ENCODE peak calls at places on chromosomes 1 and 21, in ten cellular contexts. M is PC-9, D is fibroblast of lung, Q is AG10803, H is GM12865, Y is kidney epithelial cell, B is HL-60, U is mammary epithelial cell, R is WTC11, N is psoas muscle. S is an unnamed sample.

GRCh38 chr1:172109357-172109756 is 268.1 kb downstream of the DNM3 start:
- DNase-seq in M (no peak), D (peak), Q (peak), H (no peak), Y (no peak), B (no peak), U (no peak), R (no peak), N (no peak), S (no peak)

GRCh38 chr1:226827458-226827857 is 43.0 kb upstream of the PSEN2 start:
- DNase-seq in M (no peak), D (peak), Q (peak), H (no peak), Y (no peak), B (peak), U (no peak), R (peak), N (peak), S (no peak)

GRCh38 chr1:86757272-86757984 is 53.1 kb downstream of the SH3GLB1 start:
- DNase-seq in M (no peak), D (peak), Q (peak), H (no peak), Y (no peak), B (no peak), U (peak), R (no peak), N (no peak), S (no peak)

GRCh38 chr1:192763243-192763642 is 45.6 kb upstream of the RGS2 start:
- DNase-seq in M (peak), D (peak), Q (peak), H (no peak), Y (no peak), B (no peak), U (peak), R (no peak), N (no peak), S (peak)

GRCh38 chr1:40438391-40439015 is 11.8 kb upstream of the ZFP69B start:
- DNase-seq in M (no peak), D (peak), Q (peak), H (peak), Y (no peak), B (peak), U (no peak), R (no peak), N (no peak), S (peak)

GRCh38 chr1:65395887-65396612 is 24.4 kb upstream of the LEPR start:
- DNase-seq in M (no peak), D (no peak), Q (peak), H (peak), Y (no peak), B (no peak), U (peak), R (no peak), N (no peak), S (peak)

GRCh38 chr1:155071701-155072100 is 6.9 kb upstream of the EFNA3 start:
- DNase-seq in M (no peak), D (no peak), Q (no peak), H (no peak), Y (no peak), B (no peak), U (no peak), R (peak), N (no peak), S (no peak)

GRCh38 chr1:58982259-58982998 is 198.6 kb upstream of the JUN start:
- DNase-seq in M (no peak), D (no peak), Q (peak), H (no peak), Y (no peak), B (no peak), U (no peak), R (no peak), N (peak), S (no peak)

GRCh38 chr21:41480086-41480690 is 27.8 kb downstream of the TMPRSS2 start:
- DNase-seq in M (no peak), D (no peak), Q (no peak), H (no peak), Y (no peak), B (no peak), U (no peak), R (no peak), N (no peak), S (no peak)

GRCh38 chr1:199794105-199794863 is 233.2 kb upstream of the NR5A2 start:
- DNase-seq in M (no peak), D (peak), Q (no peak), H (no peak), Y (no peak), B (no peak), U (peak), R (no peak), N (no peak), S (peak)

GRCh38 chr1:25538165-25538860 is 5.1 kb upstream of the LDLRAP1 start:
- DNase-seq in M (peak), D (no peak), Q (no peak), H (no peak), Y (no peak), B (no peak), U (no peak), R (no peak), N (no peak), S (peak)

GRCh38 chr1:229843627-229844238 is 217.7 kb downstream of the URB2 start:
- DNase-seq in M (no peak), D (peak), Q (no peak), H (peak), Y (no peak), B (no peak), U (peak), R (no peak), N (peak), S (peak)

GRCh38 chr1:35544976-35545375 is 12.2 kb downstream of the KIAA0319L start:
- DNase-seq in M (no peak), D (peak), Q (peak), H (peak), Y (no peak), B (peak), U (no peak), R (peak), N (peak), S (peak)

GRCh38 chr1:42734201-42735035 is 5.6 kb downstream of the CLDN19 start:
- DNase-seq in M (no peak), D (no peak), Q (no peak), H (no peak), Y (no peak), B (no peak), U (no peak), R (no peak), N (no peak), S (no peak)

GRCh38 chr1:8460132-8460544 is 142.2 kb downstream of the SLC45A1 start:
- DNase-seq in M (no peak), D (no peak), Q (peak), H (no peak), Y (no peak), B (no peak), U (no peak), R (peak), N (no peak), S (no peak)

GRCh38 chr1:205664399-205665108 is 15.8 kb downstream of the SLC45A3 start:
- DNase-seq in M (peak), D (no peak), Q (no peak), H (no peak), Y (no peak), B (no peak), U (peak), R (no peak), N (no peak), S (peak)

GRCh38 chr21:18204931-18205330 is 39.7 kb upstream of the CHODL start:
- DNase-seq in M (no peak), D (no peak), Q (no peak), H (no peak), Y (no peak), B (no peak), U (no peak), R (no peak), N (no peak), S (peak)

GRCh38 chr1:234176000-234176399 is 197.3 kb upstream of the COA6 start:
- DNase-seq in M (no peak), D (no peak), Q (no peak), H (no peak), Y (no peak), B (no peak), U (no peak), R (no peak), N (no peak), S (no peak)

GRCh38 chr1:30410153-30410851 is 313.1 kb downstream of the MATN1 start:
- DNase-seq in M (no peak), D (no peak), Q (no peak), H (no peak), Y (no peak), B (no peak), U (no peak), R (no peak), N (no peak), S (no peak)

GRCh38 chr1:975896-976683 is 5.8 kb downstream of the PERM1 start:
- DNase-seq in M (peak), D (peak), Q (peak), H (peak), Y (no peak), B (peak), U (peak), R (peak), N (peak), S (peak)

GRCh38 chr1:150072959-150073358 is 5.4 kb downstream of the VPS45 start:
- DNase-seq in M (no peak), D (peak), Q (peak), H (peak), Y (no peak), B (no peak), U (no peak), R (no peak), N (no peak), S (peak)

GRCh38 chr1:159866905-159867304 is 4.4 kb upstream of the VSIG8 start:
- DNase-seq in M (no peak), D (no peak), Q (no peak), H (no peak), Y (no peak), B (no peak), U (no peak), R (no peak), N (no peak), S (no peak)

GRCh38 chr21:35616090-35616489 is 444.2 kb downstream of the SETD4 start:
- DNase-seq in M (peak), D (peak), Q (peak), H (peak), Y (no peak), B (no peak), U (peak), R (no peak), N (no peak), S (peak)

GRCh38 chr1:229342305-229342901 is 444 bp downstream of the CCSAP start:
- DNase-seq in M (peak), D (peak), Q (peak), H (peak), Y (no peak), B (peak), U (peak), R (peak), N (peak), S (peak)

GRCh38 chr1:67803380-67804279 is 29.6 kb downstream of the GNG12 start:
- DNase-seq in M (no peak), D (peak), Q (peak), H (no peak), Y (no peak), B (no peak), U (peak), R (no peak), N (no peak), S (no peak)

GRCh38 chr1:158028956-158029355 is 35.5 kb downstream of the KIRREL1 start:
- DNase-seq in M (peak), D (no peak), Q (peak), H (no peak), Y (peak), B (no peak), U (peak), R (no peak), N (no peak), S (peak)

DNA sequence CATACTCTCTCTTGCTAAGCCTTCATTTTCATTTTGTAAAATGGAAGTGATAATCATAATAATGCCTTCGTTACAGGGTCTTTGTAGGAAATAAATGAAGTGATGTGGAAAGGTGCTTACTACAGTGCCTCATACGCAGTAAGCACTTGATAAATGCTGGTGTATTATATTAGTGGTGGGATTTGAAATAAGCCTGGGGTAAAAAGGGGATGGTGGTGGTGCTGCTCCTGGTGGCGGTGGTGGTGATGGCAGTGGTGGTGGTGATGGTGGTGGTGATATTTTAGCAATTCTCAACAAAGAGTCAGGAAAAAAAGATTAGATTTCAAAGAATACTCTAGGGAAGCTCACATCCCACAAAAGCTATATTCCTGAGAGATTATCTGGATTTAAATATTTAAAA is 35.5 kb upstream of the ATP1B1 start:
- DNase-seq in M (no peak), D (no peak), Q (no peak), H (no peak), Y (no peak), B (no peak), U (no peak), R (no peak), N (no peak), S (no peak)
- TF ChIP-seq CTCF in M (no peak), D (no peak), Q (no peak), H (peak), Y (no peak), B (no peak), U (no peak), R (no peak), N (no peak), S (no peak)

DNA sequence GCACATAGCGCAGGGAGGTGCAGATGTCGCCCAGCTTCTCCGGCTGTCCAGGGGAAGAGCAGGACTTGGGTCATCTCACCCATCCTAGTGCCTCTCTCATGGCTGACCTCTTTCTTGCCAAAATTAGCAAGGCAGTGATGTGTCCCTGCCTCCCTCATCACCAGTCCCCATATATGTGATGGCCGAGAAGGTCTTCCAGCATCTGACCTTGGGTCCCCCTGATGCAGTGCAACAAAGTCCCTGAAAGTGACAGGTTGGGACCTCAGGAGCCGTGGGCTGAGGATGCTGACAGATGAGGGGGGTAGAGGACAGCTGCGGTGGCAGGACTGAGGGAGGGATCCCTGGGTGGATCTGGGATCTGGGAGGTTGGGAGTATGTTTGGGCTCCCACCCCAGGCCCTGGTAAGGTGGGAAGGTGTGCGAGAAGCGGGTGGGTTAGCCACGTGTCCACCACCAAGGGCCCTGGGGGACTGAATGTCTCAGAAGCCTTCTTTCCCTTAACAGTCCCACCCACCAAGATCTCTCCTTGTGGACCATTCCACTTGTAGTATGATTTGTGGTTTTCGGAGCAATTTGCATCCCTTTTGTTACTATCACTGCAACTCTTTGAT is 109.7 kb downstream of the SYT2 start:
- DNase-seq in M (no peak), D (no peak), Q (no peak), H (no peak), Y (no peak), B (no peak), U (no peak), R (no peak), N (no peak), S (no peak)
- TF ChIP-seq CTCF in M (peak), D (no peak), Q (no peak), H (no peak), Y (no peak), B (no peak), U (no peak), R (peak), N (no peak), S (no peak)

GRCh38 chr1:156140879-156141707 is 12.3 kb upstream of the SEMA4A start:
- DNase-seq in M (no peak), D (peak), Q (peak), H (no peak), Y (no peak), B (no peak), U (no peak), R (peak), N (peak), S (no peak)

GRCh38 chr1:156135930-156136871 is 17.2 kb upstream of the SEMA4A start:
- DNase-seq in M (no peak), D (no peak), Q (no peak), H (no peak), Y (no peak), B (no peak), U (no peak), R (no peak), N (no peak), S (no peak)

GRCh38 chr1:156138366-156138969 is 14.9 kb upstream of the SEMA4A start:
- DNase-seq in M (no peak), D (no peak), Q (no peak), H (no peak), Y (no peak), B (no peak), U (no peak), R (no peak), N (no peak), S (no peak)

GRCh38 chr1:156134716-156135435 is 18.5 kb upstream of the SEMA4A start:
- DNase-seq in M (no peak), D (no peak), Q (no peak), H (no peak), Y (no peak), B (no peak), U (no peak), R (no peak), N (no peak), S (no peak)

DNA sequence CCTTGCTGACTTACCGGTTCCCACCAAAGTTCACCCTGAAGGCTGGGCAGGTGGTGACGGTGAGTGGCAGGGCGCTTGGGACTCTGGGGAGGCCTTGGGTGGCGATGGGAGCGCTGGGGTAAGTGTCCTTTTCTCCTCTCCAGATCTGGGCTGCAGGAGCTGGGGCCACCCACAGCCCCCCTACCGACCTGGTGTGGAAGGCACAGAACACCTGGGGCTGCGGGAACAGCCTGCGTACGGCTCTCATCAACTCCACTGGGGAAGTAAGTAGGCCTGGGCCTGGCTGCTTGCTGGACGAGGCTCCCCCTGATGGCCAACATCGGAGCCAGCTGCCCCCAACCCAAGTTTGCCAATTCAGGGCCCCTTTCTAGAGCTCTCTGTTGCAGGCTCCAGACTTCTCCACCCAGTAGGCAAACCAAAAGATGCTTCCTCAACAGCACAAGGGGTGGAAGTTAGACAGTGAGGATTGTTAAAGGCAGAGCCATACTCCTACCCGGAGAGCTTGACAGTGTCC is 16.4 kb upstream of the SEMA4A start:
- DNase-seq in M (no peak), D (no peak), Q (no peak), H (no peak), Y (no peak), B (no peak), U (no peak), R (peak), N (no peak), S (no peak)
- TF ChIP-seq CTCF in M (no peak), D (no peak), Q (peak), H (no peak), Y (peak), B (no peak), U (no peak), R (no peak), N (no peak), S (peak)

DNA sequence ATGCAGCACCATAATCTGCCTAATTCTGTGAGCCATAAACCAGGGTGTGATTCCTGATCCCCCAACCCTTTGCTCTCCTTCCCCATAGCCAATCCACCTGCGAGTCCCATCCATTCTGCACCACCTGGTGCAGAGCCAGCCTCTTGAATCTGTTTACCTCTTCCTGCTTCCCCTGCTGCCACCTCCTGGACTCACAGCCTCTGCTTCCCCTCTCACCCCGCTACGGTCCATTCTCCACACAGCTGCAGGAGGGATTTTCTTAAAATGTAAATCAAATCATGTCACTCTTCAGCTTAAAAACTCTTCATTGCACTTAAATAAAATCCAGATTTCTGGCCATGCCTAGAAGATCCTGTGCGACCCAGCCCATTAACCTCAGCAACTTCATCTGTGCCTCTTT is 186.7 kb downstream of the FOXD2 start:
- DNase-seq in M (no peak), D (no peak), Q (no peak), H (no peak), Y (no peak), B (no peak), U (peak), R (no peak), N (no peak), S (no peak)
- TF ChIP-seq CTCF in M (no peak), D (no peak), Q (no peak), H (no peak), Y (peak), B (no peak), U (peak), R (no peak), N (no peak), S (no peak)

GRCh38 chr1:201557572-201557958 is 18.6 kb downstream of the NAV1 start:
- DNase-seq in M (no peak), D (peak), Q (peak), H (no peak), Y (no peak), B (no peak), U (no peak), R (no peak), N (no peak), S (no peak)

GRCh38 chr1:201561604-201562003 is 22.7 kb downstream of the NAV1 start:
- DNase-seq in M (no peak), D (no peak), Q (peak), H (no peak), Y (no peak), B (no peak), U (no peak), R (no peak), N (no peak), S (peak)

GRCh38 chr1:201561195-201561564 is 22.3 kb downstream of the NAV1 start:
- DNase-seq in M (no peak), D (no peak), Q (peak), H (no peak), Y (no peak), B (no peak), U (no peak), R (no peak), N (no peak), S (peak)

GRCh38 chr1:201560328-201561194 is 21.6 kb downstream of the NAV1 start:
- DNase-seq in M (no peak), D (no peak), Q (peak), H (no peak), Y (no peak), B (no peak), U (no peak), R (no peak), N (no peak), S (peak)

GRCh38 chr1:201559679-201560162 is 20.8 kb downstream of the NAV1 start:
- DNase-seq in M (peak), D (peak), Q (peak), H (peak), Y (no peak), B (peak), U (peak), R (peak), N (peak), S (peak)
- TF ChIP-seq CTCF in M (peak), D (peak), Q (peak), H (peak), Y (peak), B (peak), U (peak), R (peak), N (peak), S (peak)

DNA sequence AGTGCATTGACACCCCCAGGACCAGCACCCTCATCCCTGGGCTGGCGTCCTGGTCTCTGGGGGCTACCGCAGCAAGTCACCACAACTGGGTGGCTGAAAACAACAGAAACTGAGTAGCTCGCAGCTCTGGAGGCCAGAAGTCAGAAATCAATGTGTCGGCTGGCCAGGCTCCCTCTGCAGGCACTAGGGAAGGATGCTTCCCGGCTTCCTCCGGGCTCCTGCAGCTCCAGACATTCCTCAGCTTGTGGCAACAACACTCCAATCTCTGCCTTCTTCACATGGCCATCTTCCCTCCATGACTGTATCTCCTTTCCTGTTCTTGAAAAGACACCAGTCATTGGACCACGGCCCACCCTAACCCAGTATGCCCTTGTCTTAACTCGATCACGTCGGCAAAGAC is 224.2 kb downstream of the NPHP4 start:
- DNase-seq in M (no peak), D (no peak), Q (no peak), H (no peak), Y (no peak), B (no peak), U (no peak), R (peak), N (no peak), S (no peak)
- TF ChIP-seq CTCF in M (no peak), D (no peak), Q (no peak), H (no peak), Y (no peak), B (no peak), U (no peak), R (no peak), N (no peak), S (no peak)